ENCODE peak calls at places on chromosomes 1 and 21, in eight cellular contexts. K, C, I, B, M, T, N and O are unnamed samples.
A peak's percentile ranks its signal among the peaks of the same experiment; 100 is the strongest.

GRCh38 chr1:238439483-238439882 is 548.8 kb upstream of the ZP4 start:
- DNase-seq in T (no peak), K (no peak), I (no peak), B (no peak), C (no peak), M (no peak), N (no peak), O (no peak)

GRCh38 chr1:32405672-32406467 is 11.6 kb upstream of the BSDC1 start:
- DNase-seq in T (no peak), I (no peak), N (no peak), K (no peak), C (no peak), M (no peak), B (no peak), O (no peak)

GRCh38 chr1:115069626-115070308 is 19.5 kb downstream of the TSPAN2 start:
- DNase-seq in N (no peak), C (no peak), T (no peak), K (no peak), M (peak; percentile 58), I (no peak), B (no peak), O (no peak)

GRCh38 chr21:14560555-14560954 is 14.4 kb upstream of the SAMSN1 start:
- DNase-seq in I (no peak), C (no peak), B (no peak), T (no peak), K (no peak), N (no peak), M (no peak), O (no peak)

GRCh38 chr1:183604048-183604808 is 14.0 kb upstream of the NCF2 start:
- DNase-seq in I (no peak), K (no peak), C (no peak), N (peak; percentile 50), T (no peak), B (peak; percentile 71), M (no peak), O (no peak)

GRCh38 chr1:53047737-53048344 is 14.2 kb upstream of the PODN start:
- DNase-seq in B (no peak), C (peak; percentile 86), N (peak; percentile 43), T (no peak), I (no peak), M (peak; percentile 60), K (no peak), O (peak; percentile 70)

GRCh38 chr1:11752359-11753208 is 9.4 kb upstream of the C1orf167 start:
- DNase-seq in N (no peak), M (no peak), K (no peak), I (no peak), T (no peak), B (no peak), C (no peak), O (no peak)

GRCh38 chr1:113451710-113452109 is 61.4 kb downstream of the MAGI3 start:
- DNase-seq in B (no peak), T (no peak), I (no peak), N (no peak), C (no peak), K (no peak), M (peak; percentile 70), O (peak; percentile 16)

GRCh38 chr1:11951901-11952300 is 17.4 kb downstream of the PLOD1 start:
- DNase-seq in T (no peak), N (no peak), B (no peak), C (no peak), K (no peak), M (no peak), I (no peak), O (no peak)

GRCh38 chr1:53186533-53186932 is 10.1 kb upstream of the CPT2 start:
- DNase-seq in I (no peak), N (no peak), K (no peak), B (no peak), M (no peak), T (no peak), C (no peak), O (no peak)

GRCh38 chr1:33802268-33802667 is 61.6 kb upstream of the HMGB4 start:
- DNase-seq in B (no peak), M (no peak), I (no peak), C (no peak), T (no peak), K (no peak), N (no peak), O (no peak)

GRCh38 chr1:92662048-92662447 is 122.9 kb downstream of the EVI5 start:
- DNase-seq in B (no peak), I (no peak), C (no peak), K (no peak), T (no peak), M (no peak), N (no peak), O (no peak)